ENCODE peak calls at places on chromosome 1, in eight cellular contexts. One of them, this sample, is unnamed.
A peak's percentile ranks its signal among the peaks of the same experiment; 100 is the strongest.

GRCh38 chr1:236686815-236687160 is 489 bp downstream of the ACTN2 start:
- DNase-seq in T47D: no peak
- DNase-seq in GM20000: no peak
- DNase-seq in GM13977: no peak
- DNase-seq in HuH-7.5: no peak
- DNase-seq in NCI-H1092 treated with DMSO at 0.1 percent for 48 hours: peak; percentile 40
- DNase-seq in stimulated activated CD8-positive, alpha-beta memory T cell treated with anti-CD3 and anti-CD28 coated beads, Interleukin-2, amount 100 ng/mL, for 48 hours: no peak
- DNase-seq in suprapubic skin: no peak
- DNase-seq in this sample: no peak

GRCh38 chr1:22920734-22921451 is 51.8 kb downstream of the LACTBL1 start:
- DNase-seq in stimulated activated CD8-positive, alpha-beta memory T cell treated with anti-CD3 and anti-CD28 coated beads, Interleukin-2, amount 100 ng/mL, for 48 hours: no peak
- DNase-seq in suprapubic skin: no peak
- DNase-seq in GM13977: no peak
- DNase-seq in NCI-H1092 treated with DMSO at 0.1 percent for 48 hours: no peak
- DNase-seq in GM20000: no peak
- DNase-seq in HuH-7.5: no peak
- DNase-seq in T47D: no peak
- DNase-seq in this sample: no peak

GRCh38 chr1:243944429-243945160 is 94.6 kb upstream of the AKT3 start:
- DNase-seq in stimulated activated CD8-positive, alpha-beta memory T cell treated with anti-CD3 and anti-CD28 coated beads, Interleukin-2, amount 100 ng/mL, for 48 hours: no peak
- DNase-seq in suprapubic skin: no peak
- DNase-seq in GM13977: no peak
- DNase-seq in NCI-H1092 treated with DMSO at 0.1 percent for 48 hours: no peak
- DNase-seq in GM20000: no peak
- DNase-seq in T47D: peak; percentile 47
- DNase-seq in HuH-7.5: no peak
- DNase-seq in this sample: no peak

GRCh38 chr1:54384921-54385726 is 21.1 kb downstream of the SSBP3 start:
- DNase-seq in stimulated activated CD8-positive, alpha-beta memory T cell treated with anti-CD3 and anti-CD28 coated beads, Interleukin-2, amount 100 ng/mL, for 48 hours: no peak
- DNase-seq in GM13977: no peak
- DNase-seq in HuH-7.5: no peak
- DNase-seq in suprapubic skin: no peak
- DNase-seq in NCI-H1092 treated with DMSO at 0.1 percent for 48 hours: no peak
- DNase-seq in T47D: no peak
- DNase-seq in GM20000: no peak
- DNase-seq in this sample: no peak

GRCh38 chr1:32240140-32240951 is 6.7 kb upstream of the FAM167B start:
- DNase-seq in T47D: peak; percentile 62
- DNase-seq in stimulated activated CD8-positive, alpha-beta memory T cell treated with anti-CD3 and anti-CD28 coated beads, Interleukin-2, amount 100 ng/mL, for 48 hours: no peak
- DNase-seq in NCI-H1092 treated with DMSO at 0.1 percent for 48 hours: peak; percentile 84
- DNase-seq in HuH-7.5: peak; percentile 62
- DNase-seq in suprapubic skin: peak; percentile 84
- DNase-seq in GM13977: peak; percentile 53
- DNase-seq in GM20000: peak; percentile 45
- DNase-seq in this sample: peak; percentile 93

GRCh38 chr1:20485527-20486456 is at the start of gene CAMK2N1:
- DNase-seq in GM20000: peak; percentile 59
- DNase-seq in GM13977: peak; percentile 70
- DNase-seq in NCI-H1092 treated with DMSO at 0.1 percent for 48 hours: peak; percentile 33
- DNase-seq in T47D: peak; percentile 83
- DNase-seq in HuH-7.5: peak; percentile 88
- DNase-seq in stimulated activated CD8-positive, alpha-beta memory T cell treated with anti-CD3 and anti-CD28 coated beads, Interleukin-2, amount 100 ng/mL, for 48 hours: no peak
- DNase-seq in suprapubic skin: peak; percentile 78
- DNase-seq in this sample: peak; percentile 53

GRCh38 chr1:108877858-108878257 is 1.1 kb downstream of the GPSM2 start:
- DNase-seq in GM20000: peak; percentile 24
- DNase-seq in T47D: no peak
- DNase-seq in HuH-7.5: no peak
- DNase-seq in suprapubic skin: no peak
- DNase-seq in GM13977: no peak
- DNase-seq in stimulated activated CD8-positive, alpha-beta memory T cell treated with anti-CD3 and anti-CD28 coated beads, Interleukin-2, amount 100 ng/mL, for 48 hours: no peak
- DNase-seq in NCI-H1092 treated with DMSO at 0.1 percent for 48 hours: peak; percentile 25
- DNase-seq in this sample: peak; percentile 16

GRCh38 chr1:174021611-174022079 is 512 bp downstream of the RC3H1 start:
- DNase-seq in GM13977: peak; percentile 32
- DNase-seq in T47D: no peak
- DNase-seq in HuH-7.5: peak; percentile 23
- DNase-seq in stimulated activated CD8-positive, alpha-beta memory T cell treated with anti-CD3 and anti-CD28 coated beads, Interleukin-2, amount 100 ng/mL, for 48 hours: peak; percentile 19
- DNase-seq in suprapubic skin: peak; percentile 71
- DNase-seq in GM20000: peak; percentile 47
- DNase-seq in NCI-H1092 treated with DMSO at 0.1 percent for 48 hours: peak; percentile 68
- DNase-seq in this sample: peak; percentile 44

GRCh38 chr1:229781453-229781852 is 155.4 kb downstream of the URB2 start:
- DNase-seq in GM13977: no peak
- DNase-seq in GM20000: no peak
- DNase-seq in stimulated activated CD8-positive, alpha-beta memory T cell treated with anti-CD3 and anti-CD28 coated beads, Interleukin-2, amount 100 ng/mL, for 48 hours: no peak
- DNase-seq in NCI-H1092 treated with DMSO at 0.1 percent for 48 hours: peak; percentile 94
- DNase-seq in T47D: peak; percentile 50
- DNase-seq in suprapubic skin: no peak
- DNase-seq in HuH-7.5: no peak
- DNase-seq in this sample: peak; percentile 31

GRCh38 chr1:234326493-234327366 is 46.5 kb upstream of the COA6 start:
- DNase-seq in T47D: peak; percentile 47
- DNase-seq in suprapubic skin: no peak
- DNase-seq in NCI-H1092 treated with DMSO at 0.1 percent for 48 hours: peak; percentile 41
- DNase-seq in GM13977: peak; percentile 67
- DNase-seq in stimulated activated CD8-positive, alpha-beta memory T cell treated with anti-CD3 and anti-CD28 coated beads, Interleukin-2, amount 100 ng/mL, for 48 hours: no peak
- DNase-seq in HuH-7.5: peak; percentile 40
- DNase-seq in GM20000: peak; percentile 66
- DNase-seq in this sample: peak; percentile 2

GRCh38 chr1:111227434-111227833 is at the start of gene CHI3L2:
- DNase-seq in suprapubic skin: no peak
- DNase-seq in T47D: no peak
- DNase-seq in GM20000: no peak
- DNase-seq in NCI-H1092 treated with DMSO at 0.1 percent for 48 hours: no peak
- DNase-seq in stimulated activated CD8-positive, alpha-beta memory T cell treated with anti-CD3 and anti-CD28 coated beads, Interleukin-2, amount 100 ng/mL, for 48 hours: no peak
- DNase-seq in GM13977: no peak
- DNase-seq in HuH-7.5: no peak
- DNase-seq in this sample: no peak

GRCh38 chr1:167968569-167968968 is 31.7 kb upstream of the MPC2 start:
- DNase-seq in HuH-7.5: no peak
- DNase-seq in stimulated activated CD8-positive, alpha-beta memory T cell treated with anti-CD3 and anti-CD28 coated beads, Interleukin-2, amount 100 ng/mL, for 48 hours: no peak
- DNase-seq in GM13977: no peak
- DNase-seq in GM20000: no peak
- DNase-seq in T47D: no peak
- DNase-seq in NCI-H1092 treated with DMSO at 0.1 percent for 48 hours: no peak
- DNase-seq in suprapubic skin: no peak
- DNase-seq in this sample: no peak

GRCh38 chr1:113459279-113459678 is 69.0 kb downstream of the MAGI3 start:
- DNase-seq in HuH-7.5: no peak
- DNase-seq in GM20000: no peak
- DNase-seq in stimulated activated CD8-positive, alpha-beta memory T cell treated with anti-CD3 and anti-CD28 coated beads, Interleukin-2, amount 100 ng/mL, for 48 hours: no peak
- DNase-seq in suprapubic skin: no peak
- DNase-seq in GM13977: no peak
- DNase-seq in T47D: no peak
- DNase-seq in NCI-H1092 treated with DMSO at 0.1 percent for 48 hours: no peak
- DNase-seq in this sample: no peak

GRCh38 chr1:22311461-22311860 is 140.2 kb upstream of the ZBTB40 start:
- DNase-seq in NCI-H1092 treated with DMSO at 0.1 percent for 48 hours: no peak
- DNase-seq in HuH-7.5: no peak
- DNase-seq in GM20000: no peak
- DNase-seq in T47D: no peak
- DNase-seq in stimulated activated CD8-positive, alpha-beta memory T cell treated with anti-CD3 and anti-CD28 coated beads, Interleukin-2, amount 100 ng/mL, for 48 hours: no peak
- DNase-seq in GM13977: no peak
- DNase-seq in suprapubic skin: no peak
- DNase-seq in this sample: no peak

GRCh38 chr1:112509005-112509659 is 367 bp downstream of the WNT2B start:
- DNase-seq in NCI-H1092 treated with DMSO at 0.1 percent for 48 hours: no peak
- DNase-seq in GM20000: no peak
- DNase-seq in T47D: no peak
- DNase-seq in suprapubic skin: peak; percentile 66
- DNase-seq in stimulated activated CD8-positive, alpha-beta memory T cell treated with anti-CD3 and anti-CD28 coated beads, Interleukin-2, amount 100 ng/mL, for 48 hours: no peak
- DNase-seq in GM13977: peak; percentile 56
- DNase-seq in HuH-7.5: no peak
- DNase-seq in this sample: no peak

GRCh38 chr1:233843523-233844204 is 60.8 kb upstream of the SLC35F3 start:
- DNase-seq in HuH-7.5: no peak
- DNase-seq in T47D: no peak
- DNase-seq in GM20000: no peak
- DNase-seq in suprapubic skin: no peak
- DNase-seq in stimulated activated CD8-positive, alpha-beta memory T cell treated with anti-CD3 and anti-CD28 coated beads, Interleukin-2, amount 100 ng/mL, for 48 hours: no peak
- DNase-seq in NCI-H1092 treated with DMSO at 0.1 percent for 48 hours: no peak
- DNase-seq in GM13977: no peak
- DNase-seq in this sample: no peak

GRCh38 chr1:175818929-175819328 is 75.5 kb upstream of the TNR start:
- DNase-seq in HuH-7.5: no peak
- DNase-seq in GM20000: no peak
- DNase-seq in T47D: no peak
- DNase-seq in NCI-H1092 treated with DMSO at 0.1 percent for 48 hours: peak; percentile 27
- DNase-seq in GM13977: no peak
- DNase-seq in suprapubic skin: no peak
- DNase-seq in stimulated activated CD8-positive, alpha-beta memory T cell treated with anti-CD3 and anti-CD28 coated beads, Interleukin-2, amount 100 ng/mL, for 48 hours: no peak
- DNase-seq in this sample: no peak

GRCh38 chr1:228434674-228435073 is 18.0 kb upstream of the TRIM17 start:
- DNase-seq in T47D: no peak
- DNase-seq in NCI-H1092 treated with DMSO at 0.1 percent for 48 hours: no peak
- DNase-seq in GM20000: no peak
- DNase-seq in stimulated activated CD8-positive, alpha-beta memory T cell treated with anti-CD3 and anti-CD28 coated beads, Interleukin-2, amount 100 ng/mL, for 48 hours: no peak
- DNase-seq in HuH-7.5: no peak
- DNase-seq in suprapubic skin: no peak
- DNase-seq in GM13977: no peak
- DNase-seq in this sample: no peak

This sample was measured in NCI-H1105.